ENCODE peak calls at places on chromosomes 11 and 22, in eight cellular contexts. X is heart left ventricle, P is left colon, W is tibial artery, N is NCI-H526, T is hypothalamus, G is iris pigment epithelial cell, Q is T-helper 2 cell. Y is an unnamed sample.

GRCh38 chr11:67146516-67147226 is 27.6 kb downstream of the KDM2A start:
- DNase-seq in X (no peak), W (no peak), G (no peak), T (no peak), P (no peak), Q (no peak), N (no peak), Y (no peak)

GRCh38 chr22:23196165-23196564 is 15.9 kb downstream of the BCR start:
- DNase-seq in X (peak; percentile 30), T (no peak), N (no peak), W (no peak), Q (no peak), P (no peak), G (no peak), Y (no peak)

GRCh38 chr11:96102664-96103068 is 178.8 kb upstream of the MTMR2 start:
- DNase-seq in P (no peak), W (no peak), T (no peak), X (no peak), Q (no peak), N (no peak), G (peak; percentile 53), Y (no peak)

GRCh38 chr11:12897867-12898266 is 111.2 kb upstream of the RASSF10 start:
- DNase-seq in T (no peak), Q (no peak), P (peak; percentile 39), W (no peak), G (no peak), N (no peak), X (no peak), Y (no peak)

GRCh38 chr11:120172054-120172881 is 34.4 kb upstream of the TRIM29 start:
- DNase-seq in P (peak; percentile 74), W (peak; percentile 65), X (peak; percentile 81), G (peak; percentile 49), T (no peak), Q (peak; percentile 37), N (peak; percentile 66), Y (peak; percentile 71)

GRCh38 chr22:39144101-39144815 is 8.2 kb downstream of the CBX7 start:
- DNase-seq in X (no peak), Q (peak; percentile 72), T (no peak), N (no peak), G (peak; percentile 43), W (peak; percentile 24), P (peak; percentile 68), Y (peak; percentile 46)

GRCh38 chr11:108975641-108976071 is 310.8 kb downstream of the DDX10 start:
- DNase-seq in T (no peak), X (no peak), P (no peak), N (peak; percentile 42), Q (no peak), W (no peak), G (no peak), Y (no peak)

GRCh38 chr11:44861829-44862545 is 88.7 kb downstream of the TP53I11 start:
- DNase-seq in G (peak; percentile 99), P (peak; percentile 53), W (peak; percentile 86), Q (peak; percentile 93), X (peak; percentile 85), N (no peak), T (no peak), Y (peak; percentile 94)

GRCh38 chr11:35765211-35765610 is 102.6 kb downstream of the TRIM44 start:
- DNase-seq in W (no peak), P (no peak), Q (no peak), G (peak; percentile 30), T (no peak), X (no peak), N (no peak), Y (no peak)

GRCh38 chr11:120178441-120179070 is 32.3 kb upstream of the OAF start:
- DNase-seq in Q (no peak), T (no peak), X (peak; percentile 19), P (no peak), W (no peak), G (no peak), N (no peak), Y (no peak)

GRCh38 chr22:24091551-24092420 is 80.7 kb downstream of the CABIN1 start:
- DNase-seq in T (no peak), P (no peak), N (no peak), Q (no peak), W (no peak), X (peak; percentile 76), G (no peak), Y (no peak)

GRCh38 chr11:33802414-33802950 is 28.2 kb upstream of the FBXO3 start:
- DNase-seq in P (peak; percentile 34), Q (peak; percentile 8), X (no peak), N (peak; percentile 89), T (no peak), W (peak; percentile 36), G (peak; percentile 86), Y (peak; percentile 47)

GRCh38 chr11:119100960-119101349 is 698 bp downstream of the DPAGT1 start:
- DNase-seq in W (no peak), P (no peak), X (no peak), Q (no peak), G (no peak), N (no peak), T (no peak), Y (no peak)

GRCh38 chr11:114239632-114240224 is 56.5 kb upstream of the NNMT start:
- DNase-seq in G (no peak), T (no peak), Q (no peak), X (no peak), N (no peak), P (no peak), W (no peak), Y (no peak)

GRCh38 chr11:113401718-113402117 is 14.1 kb downstream of the ANKK1 start:
- DNase-seq in P (peak; percentile 70), W (peak; percentile 37), N (no peak), Q (no peak), X (peak; percentile 83), T (no peak), G (no peak), Y (no peak)

GRCh38 chr11:73414977-73415492 is 38.8 kb downstream of the RELT start:
- DNase-seq in W (no peak), Q (peak; percentile 74), T (no peak), G (peak; percentile 93), P (no peak), N (no peak), X (no peak), Y (no peak)

GRCh38 chr11:96426356-96427103 is 36.7 kb downstream of the JRKL start:
- DNase-seq in X (no peak), N (peak; percentile 45), Q (peak; percentile 46), T (no peak), G (peak; percentile 45), P (no peak), W (no peak), Y (no peak)

GRCh38 chr11:106031210-106031845 is 9.3 kb upstream of the MSANTD4 start:
- DNase-seq in N (no peak), Q (peak; percentile 50), W (no peak), P (no peak), G (peak; percentile 72), X (no peak), T (no peak), Y (no peak)

GRCh38 chr22:42300286-42301071 is 30.0 kb upstream of the TCF20 start:
- DNase-seq in X (no peak), W (no peak), T (no peak), N (no peak), Q (peak; percentile 56), P (no peak), G (no peak), Y (no peak)

GRCh38 chr11:109241988-109242387 is 180.0 kb upstream of the C11orf87 start:
- DNase-seq in P (no peak), W (no peak), G (no peak), N (peak; percentile 83), X (no peak), T (no peak), Q (no peak), Y (no peak)

GRCh38 chr11:44484211-44484610 is 81.3 kb upstream of the CD82 start:
- DNase-seq in N (no peak), Q (no peak), W (no peak), P (peak; percentile 14), T (no peak), X (no peak), G (peak; percentile 14), Y (no peak)

GRCh38 chr22:24727218-24727851 is 47.2 kb downstream of the PIWIL3 start:
- DNase-seq in Q (no peak), X (no peak), G (peak; percentile 95), W (no peak), N (no peak), T (no peak), P (no peak), Y (peak; percentile 27)

GRCh38 chr11:34680918-34681554 is 60.1 kb downstream of the EHF start:
- DNase-seq in T (no peak), N (peak; percentile 61), X (no peak), Q (no peak), G (peak; percentile 29), W (no peak), P (no peak), Y (no peak)

GRCh38 chr11:75765116-75765515 is 3.5 kb upstream of the DGAT2 start:
- DNase-seq in G (no peak), P (no peak), W (no peak), T (no peak), Q (no peak), X (no peak), N (no peak), Y (no peak)

GRCh38 chr11:44618561-44619425 is 53.3 kb downstream of the CD82 start:
- DNase-seq in Q (no peak), W (no peak), G (no peak), N (no peak), P (no peak), X (no peak), T (no peak), Y (peak; percentile 11)

GRCh38 chr11:131592734-131593133 is 222.3 kb downstream of the NTM start:
- DNase-seq in W (no peak), X (no peak), T (no peak), P (no peak), G (no peak), Q (no peak), N (no peak), Y (no peak)

GRCh38 chr11:19072464-19072863 is 11.9 kb upstream of the MRGPRX2 start:
- DNase-seq in T (no peak), Q (no peak), P (peak; percentile 82), W (no peak), N (no peak), G (no peak), X (no peak), Y (no peak)

GRCh38 chr22:20664594-20664959 is 109.3 kb upstream of the SERPIND1 start:
- DNase-seq in G (no peak), Q (no peak), X (no peak), P (no peak), T (no peak), N (no peak), W (no peak), Y (no peak)

GRCh38 chr11:41334007-41334933 is 125.2 kb downstream of the LRRC4C start:
- DNase-seq in N (no peak), P (no peak), X (no peak), W (no peak), T (no peak), Q (no peak), G (no peak), Y (no peak)

GRCh38 chr22:50531546-50532352 is 1.9 kb upstream of the TYMP start:
- DNase-seq in G (peak; percentile 62), N (no peak), T (no peak), P (peak; percentile 86), Q (peak; percentile 87), X (peak; percentile 90), W (peak; percentile 81), Y (peak; percentile 72)

GRCh38 chr22:48885919-48886305 is 941.8 kb downstream of the BRD1 start:
- DNase-seq in T (no peak), Q (no peak), N (no peak), W (no peak), P (no peak), X (no peak), G (no peak), Y (no peak)

GRCh38 chr11:60948251-60948650 is 3.7 kb downstream of the SLC15A3 start:
- DNase-seq in G (no peak), X (no peak), T (no peak), P (no peak), Q (no peak), N (no peak), W (no peak), Y (no peak)

GRCh38 chr11:9081153-9081552 is 10.2 kb downstream of the SCUBE2 start:
- DNase-seq in G (no peak), X (no peak), Q (peak; percentile 35), T (no peak), P (no peak), N (no peak), W (no peak), Y (no peak)

GRCh38 chr11:99020324-99021225 is at the start of gene CNTN5:
- DNase-seq in P (peak; percentile 23), T (peak; percentile 6), W (peak; percentile 32), X (peak; percentile 61), Q (peak; percentile 36), N (peak; percentile 28), G (peak; percentile 34), Y (peak; percentile 19)